ENCODE peak calls at places on chromosomes 6 and 20, in ten cellular contexts. X is breast epithelium, I is tibial nerve, J is Peyer's patch, M is right lobe of liver, P is lower leg skin, T is IMR-90, U is thyroid gland, E is K562, V is H1. H is an unnamed sample.

GRCh38 chr6:34816635-34817301 is 24.9 kb downstream of the BLTP3A start:
- DNase-seq in J (no peak), V (no peak), E (peak), T (no peak), X (no peak), M (no peak), P (no peak), I (no peak), U (no peak), H (no peak)

GRCh38 chr20:53774487-53775203 is 181.0 kb upstream of the ZNF217 start:
- DNase-seq in I (no peak), T (peak), X (no peak), E (no peak), M (no peak), P (no peak), U (no peak), J (no peak), V (no peak), H (no peak)

GRCh38 chr6:9540534-9541126 is 874.2 kb downstream of the TFAP2A start:
- DNase-seq in J (no peak), T (peak), P (no peak), X (no peak), V (no peak), U (no peak), I (no peak), M (no peak), E (peak), H (no peak)

GRCh38 chr6:5838656-5839396 is 167.9 kb downstream of the NRN1 start:
- DNase-seq in P (no peak), T (no peak), U (no peak), I (no peak), X (no peak), V (no peak), J (no peak), M (no peak), E (no peak), H (no peak)

GRCh38 chr20:17610566-17611289 is 40.9 kb downstream of the DSTN start:
- DNase-seq in X (peak), U (peak), M (peak), J (peak), E (no peak), I (no peak), T (no peak), V (no peak), P (peak), H (peak)

GRCh38 chr20:14062786-14063185 is 67.5 kb downstream of the MACROD2 start:
- DNase-seq in U (no peak), E (no peak), I (no peak), P (no peak), T (no peak), J (no peak), X (no peak), V (no peak), M (no peak), H (no peak)

GRCh38 chr20:57404419-57405072 is 13.3 kb downstream of the RBM38 start:
- DNase-seq in T (no peak), V (no peak), X (no peak), M (no peak), P (no peak), J (no peak), E (no peak), I (no peak), U (no peak), H (no peak)

GRCh38 chr20:10568032-10568431 is 105.8 kb downstream of the JAG1 start:
- DNase-seq in U (peak), X (no peak), J (no peak), E (no peak), M (no peak), P (no peak), T (no peak), V (no peak), I (no peak), H (no peak)

GRCh38 chr6:101666256-101666655 is 272.7 kb downstream of the GRIK2 start:
- DNase-seq in M (no peak), V (no peak), T (peak), X (no peak), I (no peak), E (no peak), U (peak), J (no peak), P (no peak), H (peak)

GRCh38 chr6:90249044-90249443 is 47.6 kb downstream of the BACH2 start:
- DNase-seq in J (no peak), U (no peak), E (no peak), M (no peak), I (no peak), P (no peak), V (no peak), T (peak), X (no peak), H (no peak)

GRCh38 chr6:143605894-143606293 is 71.9 kb upstream of the PHACTR2 start:
- DNase-seq in M (no peak), V (no peak), E (no peak), X (no peak), T (no peak), J (no peak), U (no peak), I (no peak), P (no peak), H (no peak)

GRCh38 chr20:17835240-17835940 is 133.2 kb downstream of the SNX5 start:
- DNase-seq in M (peak), P (peak), X (peak), V (no peak), U (no peak), T (peak), J (no peak), I (peak), E (no peak), H (peak)

GRCh38 chr20:11261533-11262000 is 587.8 kb upstream of the JAG1 start:
- DNase-seq in M (no peak), X (no peak), E (no peak), U (no peak), P (no peak), I (no peak), J (no peak), V (no peak), T (peak), H (no peak)

GRCh38 chr6:2157441-2158127 is 87.8 kb downstream of the GMDS start:
- DNase-seq in P (no peak), M (no peak), I (no peak), U (no peak), V (no peak), J (no peak), X (no peak), E (no peak), T (peak), H (no peak)

GRCh38 chr20:39576786-39577185 is 614.6 kb downstream of the DHX35 start:
- DNase-seq in V (no peak), X (no peak), P (no peak), J (no peak), M (no peak), I (no peak), T (no peak), U (no peak), E (no peak), H (no peak)

GRCh38 chr20:924639-925038 is 8.5 kb upstream of the ANGPT4 start:
- DNase-seq in V (no peak), E (no peak), T (no peak), U (no peak), X (no peak), P (no peak), M (no peak), I (no peak), J (peak), H (no peak)

GRCh38 chr6:71080151-71080550 is 123.3 kb upstream of the B3GAT2 start:
- DNase-seq in M (no peak), E (no peak), P (no peak), X (no peak), J (no peak), U (no peak), I (no peak), V (no peak), T (no peak), H (no peak)

GRCh38 chr6:87944541-87944954 is 103.1 kb upstream of the SPACA1 start:
- DNase-seq in T (peak), X (peak), P (no peak), E (no peak), M (no peak), J (no peak), U (peak), I (peak), V (no peak), H (peak)

GRCh38 chr6:27096834-27097511 is 150.5 kb upstream of the PRSS16 start:
- DNase-seq in P (no peak), V (peak), I (no peak), J (peak), T (peak), M (peak), X (peak), U (peak), E (no peak), H (peak)

GRCh38 chr6:8059129-8059528 is 5.1 kb downstream of the BLOC1S5 start:
- DNase-seq in U (no peak), I (no peak), V (no peak), P (no peak), J (no peak), E (no peak), X (no peak), M (no peak), T (peak), H (no peak)

GRCh38 chr20:62040381-62040922 is 25.2 kb downstream of the TAF4 start:
- DNase-seq in V (no peak), X (no peak), P (no peak), J (no peak), I (no peak), M (no peak), T (no peak), E (no peak), U (no peak), H (no peak)

GRCh38 chr6:158801655-158802294 is 17.4 kb downstream of the EZR start:
- DNase-seq in P (peak), V (no peak), T (no peak), M (peak), E (no peak), I (peak), X (no peak), J (peak), U (no peak), H (peak)

GRCh38 chr20:57030611-57031600 is 235.5 kb downstream of the BMP7 start:
- DNase-seq in M (no peak), X (no peak), I (no peak), J (no peak), T (peak), P (no peak), V (no peak), U (peak), E (no peak), H (no peak)

GRCh38 chr6:163494279-163494727 is 79.8 kb downstream of the QKI start:
- DNase-seq in M (peak), E (no peak), I (no peak), U (no peak), J (no peak), T (no peak), X (no peak), P (no peak), V (no peak), H (no peak)

GRCh38 chr6:3135668-3136297 is 17.3 kb downstream of the BPHL start:
- DNase-seq in T (no peak), I (no peak), X (no peak), J (no peak), V (no peak), U (no peak), M (peak), P (no peak), E (no peak), H (peak)

GRCh38 chr6:131062245-131063027 is 609 bp downstream of the EPB41L2 start:
- DNase-seq in P (peak), U (peak), X (no peak), I (no peak), J (peak), T (no peak), M (peak), E (peak), V (peak), H (peak)

DNA sequence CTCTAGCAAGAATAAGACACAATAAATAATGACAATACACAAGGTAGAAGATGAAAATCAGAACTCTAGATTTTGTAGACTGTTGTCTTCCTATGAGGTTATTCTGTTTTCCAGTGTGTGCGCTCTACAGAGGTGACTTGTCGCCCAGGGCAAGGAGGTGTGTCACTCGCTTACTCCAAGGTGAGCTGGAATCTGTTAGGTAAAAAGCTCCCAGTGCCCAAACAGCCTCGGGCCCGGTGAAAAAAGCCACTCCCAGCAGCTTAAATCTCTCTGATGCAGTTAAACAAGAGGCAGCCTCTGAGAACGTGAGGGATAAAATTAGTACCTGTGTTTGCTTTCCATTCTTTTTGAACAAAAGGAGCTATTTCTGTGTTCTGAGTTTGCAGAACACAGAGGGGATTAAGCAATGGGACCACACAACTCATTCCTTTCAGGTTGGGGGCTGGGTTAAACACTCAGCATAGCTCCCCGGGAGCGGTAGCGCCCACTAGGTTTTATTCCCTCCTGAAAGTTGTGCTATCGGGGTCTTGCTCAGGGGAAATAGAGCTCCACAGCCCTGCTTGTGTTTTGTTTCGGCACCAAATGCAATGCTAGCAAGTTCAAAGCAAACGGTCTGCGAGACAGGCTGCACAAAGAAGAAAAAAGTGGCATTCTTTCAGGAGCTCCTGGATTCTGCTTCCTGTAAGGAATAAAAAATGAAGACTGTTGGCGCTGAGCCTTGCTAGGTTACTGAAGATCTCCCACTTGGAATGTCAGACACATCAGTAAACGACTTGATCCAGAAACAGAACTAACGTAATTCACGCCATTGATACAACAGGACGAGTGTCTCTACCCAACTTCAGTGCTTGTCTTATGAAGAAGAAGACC is 181.1 kb downstream of the FOXA2 start:
- DNase-seq in J (no peak), T (no peak), E (no peak), P (no peak), I (no peak), V (no peak), M (no peak), U (no peak), X (no peak), H (no peak)
- H3K4me3 ChIP-seq in J (no peak), T (no peak), E (peak), P (no peak), I (no peak), V (no peak), M (peak), U (no peak), X (peak), H (no peak)

GRCh38 chr6:36098253-36098919 is 31.9 kb upstream of the MAPK13 start:
- DNase-seq in P (no peak), X (no peak), J (no peak), M (no peak), V (no peak), U (no peak), T (no peak), I (no peak), E (no peak), H (no peak)

GRCh38 chr6:36095497-36096391 is 34.6 kb upstream of the MAPK13 start:
- DNase-seq in I (no peak), T (no peak), X (no peak), V (no peak), J (peak), P (no peak), U (no peak), E (no peak), M (peak), H (no peak)

GRCh38 chr6:36098920-36099647 is 31.2 kb upstream of the MAPK13 start:
- DNase-seq in E (peak), J (no peak), P (no peak), I (no peak), M (no peak), X (no peak), T (peak), U (no peak), V (no peak), H (no peak)

GRCh38 chr6:36094238-36094637 is 36.1 kb upstream of the MAPK13 start:
- DNase-seq in P (no peak), M (no peak), X (no peak), J (no peak), E (no peak), I (no peak), T (no peak), U (no peak), V (no peak), H (no peak)

GRCh38 chr6:36094786-36095496 is 35.4 kb upstream of the MAPK13 start:
- DNase-seq in V (peak), X (peak), I (peak), T (peak), U (peak), E (peak), J (peak), P (peak), M (peak), H (peak)
- TF ChIP-seq POLR2A in V (no peak), X (no peak), I (no peak), T (peak), U (no peak), E (no peak), J (no peak), P (no peak), M (no peak), H (no peak)

GRCh38 chr6:33702345-33702977 is 9.0 kb downstream of the UQCC2 start:
- DNase-seq in J (peak), P (no peak), U (peak), X (no peak), M (no peak), V (no peak), T (peak), E (peak), I (no peak), H (peak)
- TF ChIP-seq CTCF in J (peak), P (no peak), U (no peak), X (peak), M (peak), V (peak), T (peak), E (peak), I (peak), H (no peak)

DNA sequence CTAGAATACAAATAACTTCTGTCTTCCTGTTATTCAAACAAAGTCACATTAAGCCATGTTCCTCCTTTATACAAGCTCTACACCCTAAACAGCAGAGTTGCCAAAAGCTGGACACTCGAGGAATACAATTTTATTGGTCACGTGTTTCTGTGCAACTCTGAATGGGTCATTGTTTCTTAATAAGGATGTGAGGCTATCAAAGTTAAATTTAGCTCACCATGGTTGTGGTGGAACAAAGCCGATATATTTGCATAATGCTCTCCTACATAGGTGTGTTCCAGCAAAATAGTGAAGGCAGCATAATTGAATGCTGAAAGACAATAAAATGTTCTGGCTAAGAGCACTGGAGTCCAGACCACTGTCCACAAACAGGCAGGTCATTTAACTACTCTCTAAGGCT is 36.9 kb upstream of the CD2AP start:
- DNase-seq in I (no peak), T (no peak), E (no peak), M (no peak), J (no peak), V (no peak), U (no peak), P (no peak), X (no peak), H (no peak)
- H3K4me3 ChIP-seq in I (no peak), T (no peak), E (no peak), M (no peak), J (no peak), V (no peak), U (no peak), P (no peak), X (no peak), H (no peak)

GRCh38 chr20:19673575-19673974 is 84.5 kb upstream of the RIN2 start:
- DNase-seq in M (no peak), I (no peak), J (no peak), T (no peak), V (no peak), E (no peak), X (no peak), U (no peak), P (no peak), H (no peak)
- TF ChIP-seq POLR2A in M (no peak), I (no peak), J (no peak), T (no peak), V (no peak), E (no peak), X (no peak), U (no peak), P (no peak), H (no peak)

GRCh38 chr6:43172127-43173007 is 1.3 kb downstream of the SRF start:
- DNase-seq in U (peak), X (peak), P (peak), T (peak), E (peak), V (peak), J (peak), M (peak), I (peak), H (peak)

GRCh38 chr6:43171284-43172126 is 436 bp downstream of the SRF start:
- DNase-seq in J (peak), U (peak), P (peak), I (no peak), T (no peak), V (peak), X (no peak), E (peak), M (no peak), H (no peak)

GRCh38 chr6:43174263-43175112 is 3.4 kb downstream of the SRF start:
- DNase-seq in P (peak), U (peak), T (peak), M (peak), I (peak), J (peak), V (peak), E (peak), X (peak), H (peak)

GRCh38 chr6:43173496-43174262 is 2.6 kb downstream of the SRF start:
- DNase-seq in U (no peak), T (no peak), M (no peak), J (no peak), I (no peak), V (no peak), X (no peak), E (no peak), P (no peak), H (no peak)

GRCh38 chr6:43170452-43171283 is at the start of gene SRF:
- DNase-seq in J (peak), E (peak), X (peak), I (peak), M (peak), V (peak), T (peak), U (peak), P (peak), H (peak)
- TF ChIP-seq CTCF in J (no peak), E (peak), X (no peak), I (no peak), M (peak), V (no peak), T (no peak), U (no peak), P (no peak), H (no peak)

DNA sequence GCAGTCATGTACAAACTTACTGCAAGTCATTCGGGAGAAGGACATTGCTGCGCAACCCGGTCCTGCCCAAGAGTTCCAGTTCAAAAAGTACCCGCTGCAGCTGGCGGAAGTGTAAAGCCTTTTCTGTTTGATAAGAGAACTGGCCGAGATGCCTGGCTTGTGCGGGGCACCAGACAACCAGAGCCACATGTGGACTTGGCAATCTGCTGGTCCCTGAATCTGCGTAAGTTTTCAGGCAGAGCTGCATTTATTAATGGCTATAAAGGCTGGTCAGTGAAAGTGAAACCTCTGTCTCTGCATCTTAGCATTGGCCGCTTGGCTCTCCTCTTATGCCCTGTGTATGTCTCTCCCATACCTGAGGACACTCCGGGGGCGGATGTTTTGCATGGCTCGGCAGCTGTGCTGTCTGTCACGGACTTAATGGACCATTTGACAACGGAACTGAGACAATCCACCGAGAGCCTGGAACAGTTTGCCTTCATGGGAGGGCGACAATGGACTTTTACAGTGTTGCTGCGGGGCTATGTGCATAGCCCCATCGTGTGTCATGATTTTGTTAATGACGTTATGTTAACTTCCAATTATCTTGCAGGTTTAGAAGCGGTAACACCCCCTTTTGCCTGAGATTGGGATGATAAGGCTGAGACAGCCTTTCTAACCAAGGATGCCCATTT is 19.8 kb upstream of the RGS17 start:
- DNase-seq in T (no peak), M (no peak), P (no peak), E (no peak), V (no peak), X (no peak), I (no peak), U (no peak), J (no peak), H (no peak)
- H3K4me3 ChIP-seq in T (no peak), M (no peak), P (no peak), E (no peak), V (no peak), X (no peak), I (no peak), U (no peak), J (no peak), H (no peak)

H was measured in body of pancreas.